ENCODE peak calls at places on chromosomes 5 and 9, in four cellular contexts. One of them, this sample, is unnamed.

GRCh38 chr5:173155912-173156311 is 11.6 kb downstream of the BNIP1 start:
- DNase-seq in activated CD8-positive, alpha-beta memory T cell treated with anti-CD3 and anti-CD28 coated beads, Interleukin-2, amount 50 U/mL, for 4 hours: no peak
- DNase-seq in CD8-positive, alpha-beta memory T cell: no peak
- DNase-seq in GM12865: no peak
- DNase-seq in this sample: no peak

GRCh38 chr9:37747271-37747753 is 6.3 kb upstream of the TRMT10B start:
- DNase-seq in CD8-positive, alpha-beta memory T cell: peak; percentile 22
- DNase-seq in GM12865: peak; percentile 72
- DNase-seq in activated CD8-positive, alpha-beta memory T cell treated with anti-CD3 and anti-CD28 coated beads, Interleukin-2, amount 50 U/mL, for 4 hours: peak; percentile 55
- DNase-seq in this sample: peak; percentile 46

GRCh38 chr5:33772276-33772990 is 119.4 kb downstream of the ADAMTS12 start:
- DNase-seq in activated CD8-positive, alpha-beta memory T cell treated with anti-CD3 and anti-CD28 coated beads, Interleukin-2, amount 50 U/mL, for 4 hours: no peak
- DNase-seq in GM12865: no peak
- DNase-seq in CD8-positive, alpha-beta memory T cell: no peak
- DNase-seq in this sample: no peak

GRCh38 chr5:156367602-156368001 is 40.6 kb downstream of the SGCD start:
- DNase-seq in activated CD8-positive, alpha-beta memory T cell treated with anti-CD3 and anti-CD28 coated beads, Interleukin-2, amount 50 U/mL, for 4 hours: no peak
- DNase-seq in CD8-positive, alpha-beta memory T cell: no peak
- DNase-seq in GM12865: no peak
- DNase-seq in this sample: no peak

GRCh38 chr9:27367175-27367798 is 70.3 kb upstream of the EQTN start:
- DNase-seq in CD8-positive, alpha-beta memory T cell: no peak
- DNase-seq in activated CD8-positive, alpha-beta memory T cell treated with anti-CD3 and anti-CD28 coated beads, Interleukin-2, amount 50 U/mL, for 4 hours: no peak
- DNase-seq in GM12865: peak; percentile 71
- DNase-seq in this sample: no peak

GRCh38 chr9:16689352-16689938 is 181.0 kb downstream of the BNC2 start:
- DNase-seq in activated CD8-positive, alpha-beta memory T cell treated with anti-CD3 and anti-CD28 coated beads, Interleukin-2, amount 50 U/mL, for 4 hours: no peak
- DNase-seq in CD8-positive, alpha-beta memory T cell: no peak
- DNase-seq in GM12865: no peak
- DNase-seq in this sample: peak; percentile 81

GRCh38 chr9:133523096-133523495 is 1.7 kb downstream of the MYMK start:
- DNase-seq in CD8-positive, alpha-beta memory T cell: no peak
- DNase-seq in GM12865: no peak
- DNase-seq in activated CD8-positive, alpha-beta memory T cell treated with anti-CD3 and anti-CD28 coated beads, Interleukin-2, amount 50 U/mL, for 4 hours: no peak
- DNase-seq in this sample: no peak

GRCh38 chr5:169281625-169282024 is 19.3 kb downstream of the SLIT3 start:
- DNase-seq in CD8-positive, alpha-beta memory T cell: no peak
- DNase-seq in activated CD8-positive, alpha-beta memory T cell treated with anti-CD3 and anti-CD28 coated beads, Interleukin-2, amount 50 U/mL, for 4 hours: no peak
- DNase-seq in GM12865: no peak
- DNase-seq in this sample: no peak

GRCh38 chr5:128826290-128826689 is 139.0 kb upstream of the SLC27A6 start:
- DNase-seq in activated CD8-positive, alpha-beta memory T cell treated with anti-CD3 and anti-CD28 coated beads, Interleukin-2, amount 50 U/mL, for 4 hours: no peak
- DNase-seq in CD8-positive, alpha-beta memory T cell: no peak
- DNase-seq in GM12865: no peak
- DNase-seq in this sample: no peak

This sample was measured in LNCaP clone FGC.